ENCODE peak calls at places on chromosomes 5 and 9, in six cellular contexts. A is GM12878, G is HepG2, B is upper lobe of left lung, C is A549, W is K562. V is an unnamed sample.

GRCh38 chr9:134332841-134333233 is 6.6 kb downstream of the RXRA start:
- ATAC-seq in C (no peak), B (no peak), A (no peak), W (no peak), G (no peak), V (no peak)

GRCh38 chr5:80184235-80185023 is 71.4 kb downstream of the SERINC5 start:
- ATAC-seq in W (no peak), A (no peak), G (peak), C (peak), B (peak), V (no peak)

GRCh38 chr5:172685036-172685435 is 44.0 kb downstream of the NEURL1B start:
- ATAC-seq in G (no peak), C (no peak), W (no peak), B (no peak), A (no peak), V (no peak)

GRCh38 chr9:69760278-69760610 is 433 bp upstream of the PTAR1 start:
- ATAC-seq in C (peak), A (no peak), G (peak), B (no peak), W (peak), V (peak)

GRCh38 chr5:98364549-98364948 is 408.9 kb upstream of the RGMB start:
- ATAC-seq in W (no peak), B (no peak), A (no peak), C (no peak), G (no peak), V (no peak)

GRCh38 chr5:143671644-143672569 is 140.1 kb upstream of the HMHB1 start:
- ATAC-seq in G (peak), W (no peak), B (peak), A (no peak), C (no peak), V (no peak)

GRCh38 chr9:122402403-122403268 is 31.8 kb downstream of the PTGS1 start:
- ATAC-seq in C (peak), W (peak), A (peak), B (peak), G (no peak), V (peak)

GRCh38 chr5:110219769-110220168 is 506.7 kb downstream of the TMEM232 start:
- ATAC-seq in A (no peak), W (no peak), B (no peak), C (no peak), G (no peak), V (no peak)

GRCh38 chr5:140358738-140359310 is 1.2 kb upstream of the SLC4A9 start:
- ATAC-seq in W (no peak), A (no peak), C (no peak), B (no peak), G (peak), V (no peak)

DNA sequence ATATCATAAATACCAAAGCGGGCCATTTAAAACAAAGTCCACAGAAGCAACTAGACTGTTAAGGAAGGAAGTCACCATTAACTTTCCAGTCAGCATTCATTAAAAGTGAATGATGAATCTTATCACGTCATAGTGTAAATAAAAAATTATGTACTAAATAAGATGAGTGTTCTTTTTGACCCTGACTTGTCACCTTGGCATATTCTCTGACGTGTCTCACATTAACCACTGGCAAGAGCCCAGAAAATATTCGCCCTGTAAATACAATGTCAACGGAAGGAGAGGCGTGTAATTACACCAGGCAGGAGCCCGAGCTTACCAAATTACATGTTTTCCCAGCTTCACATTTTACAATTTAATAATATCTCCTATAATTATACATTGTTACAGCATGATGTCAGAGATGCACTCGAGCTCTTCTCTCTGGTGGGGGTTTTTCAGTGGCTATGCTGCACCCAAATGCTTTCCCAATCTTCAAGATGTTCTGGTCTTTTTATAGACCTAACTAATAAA is 29.3 kb upstream of the UBE2QL1 start:
- ATAC-seq in W (no peak), A (no peak), B (no peak), C (no peak), G (no peak), V (no peak)
- TF ChIP-seq EP300 in W (no peak), A (no peak), B (no peak), C (no peak), G (no peak), V (no peak)

DNA sequence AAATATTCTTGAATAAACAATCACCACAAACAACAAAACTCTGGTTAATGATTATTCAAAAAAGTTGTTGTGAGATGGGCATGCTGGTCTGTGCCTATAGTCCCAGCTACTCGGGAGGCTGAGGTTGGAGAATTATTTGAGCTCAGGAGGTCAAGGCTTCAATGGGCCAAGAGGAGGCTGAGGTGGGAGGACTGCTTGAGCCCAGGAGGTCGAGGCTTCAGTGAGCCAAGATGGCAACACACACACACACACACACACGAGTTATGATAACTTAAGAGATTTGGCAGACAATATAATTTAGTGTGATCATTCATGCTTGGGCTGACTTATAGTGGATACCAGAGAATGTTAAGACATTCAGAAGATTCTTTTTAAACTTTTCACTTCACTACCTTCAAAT is 14.9 kb downstream of the LYSMD3 start:
- ATAC-seq in G (no peak), B (no peak), A (no peak), C (no peak), W (no peak), V (no peak)
- TF ChIP-seq POLR2A in G (no peak), B (no peak), A (no peak), C (no peak), W (no peak), V (no peak)

DNA sequence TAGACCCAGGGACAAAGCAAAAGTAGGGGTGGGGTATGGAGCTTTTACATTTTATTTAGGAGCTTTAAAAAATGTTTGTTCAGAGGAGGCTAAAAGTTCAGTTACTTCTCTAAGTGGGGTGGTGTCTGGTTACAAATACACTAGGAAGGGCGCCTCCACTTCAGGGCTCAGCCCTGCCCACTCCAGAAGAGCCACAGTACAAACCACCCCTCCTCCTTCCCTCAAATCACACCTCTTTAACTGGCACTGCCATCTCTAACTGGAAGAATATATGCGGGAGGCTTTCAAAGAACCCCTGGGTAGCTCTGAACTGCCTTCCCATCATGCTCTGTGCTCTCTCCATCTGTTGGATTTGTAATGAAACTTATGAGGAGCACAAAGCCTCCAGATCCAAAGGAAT is 98.8 kb upstream of the NFIB start:
- ATAC-seq in G (no peak), W (peak), B (no peak), A (no peak), C (no peak), V (no peak)
- TF ChIP-seq EP300 in G (no peak), W (no peak), B (no peak), A (no peak), C (no peak), V (no peak)

GRCh38 chr9:132614324-132614723 is 31.9 kb downstream of the BARHL1 start:
- ATAC-seq in B (no peak), G (no peak), C (no peak), W (no peak), A (no peak), V (no peak)
- TF ChIP-seq POLR2A in B (no peak), G (no peak), C (no peak), W (no peak), A (no peak), V (no peak)

GRCh38 chr9:73149371-73150067 is 2.1 kb upstream of the ANXA1 start:
- ATAC-seq in C (peak), A (peak), G (no peak), B (no peak), W (peak), V (peak)
- TF ChIP-seq EP300 in C (no peak), A (no peak), G (no peak), B (peak), W (peak), V (no peak)

DNA sequence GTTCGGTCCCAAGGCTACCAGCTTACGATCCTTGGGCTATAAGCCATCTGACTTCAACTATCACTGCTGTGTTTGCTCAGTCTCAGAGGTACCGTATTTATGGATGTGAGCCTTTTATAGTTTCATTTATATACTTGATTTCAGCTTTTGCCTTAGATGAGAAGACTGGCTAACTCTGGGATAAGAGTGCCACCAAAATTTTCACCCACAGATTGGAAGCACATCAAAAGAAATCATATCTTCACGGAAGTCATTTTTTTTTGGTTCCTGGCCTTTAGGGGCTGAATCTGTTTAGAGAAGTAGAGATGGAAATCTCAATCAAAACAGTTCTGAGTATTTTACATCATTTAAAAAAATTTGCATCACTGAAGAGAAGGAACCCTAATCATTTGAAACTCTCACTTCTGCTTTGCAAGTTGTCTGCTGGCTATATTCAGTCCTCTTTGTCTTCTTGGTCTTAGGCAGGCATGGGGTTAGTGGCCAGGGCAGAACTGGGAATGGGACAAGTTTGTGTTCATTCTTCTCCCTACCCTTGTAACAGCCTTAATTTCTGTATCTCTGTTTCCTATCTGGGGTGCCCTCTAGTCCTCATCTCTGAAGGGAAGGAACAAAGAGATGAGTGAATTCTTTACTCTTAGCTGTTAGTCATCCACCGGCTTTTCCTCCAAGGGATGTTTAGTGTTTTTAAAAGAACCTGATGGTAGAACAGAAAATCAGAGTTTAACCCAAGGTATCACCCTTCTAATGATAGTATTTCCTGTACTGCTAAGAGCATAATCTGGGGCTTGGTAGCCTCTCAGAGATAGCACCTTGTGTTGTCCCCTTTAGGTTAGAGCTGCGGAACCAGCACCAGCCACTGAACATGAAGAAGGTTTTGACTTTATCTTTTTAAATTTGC is 14.1 kb upstream of the TNFAIP8 start:
- ATAC-seq in A (peak), W (no peak), B (peak), C (no peak), G (no peak), V (no peak)
- TF ChIP-seq POLR2A in A (peak), W (no peak), B (no peak), C (no peak), G (no peak), V (no peak)

DNA sequence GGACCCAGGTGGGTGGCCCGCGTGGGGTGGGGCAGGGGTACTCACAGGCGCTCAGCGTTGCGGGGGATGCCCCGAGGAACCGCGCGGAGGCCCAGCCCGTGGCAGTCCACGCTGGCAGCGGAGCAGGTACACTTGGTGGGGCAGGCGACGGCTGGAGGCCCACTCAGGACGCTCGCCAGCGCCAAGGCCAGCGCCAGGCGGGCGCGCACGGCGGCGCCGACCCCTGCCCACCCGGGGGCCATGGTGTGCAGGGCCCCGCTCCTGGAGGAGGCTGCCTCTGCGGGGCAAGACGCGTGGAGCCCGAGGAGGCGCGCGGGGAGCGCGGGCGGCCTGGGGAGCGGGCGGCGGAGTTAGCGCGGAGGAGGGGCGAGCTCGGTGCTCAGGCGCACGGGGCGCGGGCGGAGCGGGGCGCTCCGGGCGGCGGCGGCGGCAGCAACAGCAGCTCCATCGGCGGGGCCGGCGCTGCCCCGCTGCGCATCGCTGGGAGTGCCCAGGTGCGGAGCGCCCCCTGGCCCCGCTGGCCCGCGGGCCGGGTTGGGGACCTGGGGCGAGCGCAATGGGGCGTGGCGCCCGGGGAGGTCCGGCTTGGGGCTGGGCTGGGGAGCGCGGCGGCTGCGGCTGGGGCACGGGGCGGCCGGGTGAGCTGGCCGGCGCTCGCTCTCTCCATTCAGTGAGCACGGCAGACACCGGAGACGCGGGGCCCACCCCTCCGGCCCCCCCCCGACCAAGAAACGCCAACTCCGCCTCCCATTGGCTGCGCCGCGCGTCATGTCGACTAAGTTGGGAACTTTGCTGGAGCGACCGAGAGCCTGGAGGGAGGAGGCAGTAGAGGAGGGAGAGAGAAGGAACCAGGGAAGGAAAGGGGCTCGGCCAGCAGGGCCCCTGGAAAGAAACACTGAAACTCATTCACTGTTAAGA is at the start of gene SLIT3:
- ATAC-seq in A (no peak), B (no peak), W (no peak), C (peak), G (no peak), V (peak)
- TF ChIP-seq EP300 in A (no peak), B (no peak), W (no peak), C (no peak), G (no peak), V (no peak)

GRCh38 chr9:13555989-13556500 is 276.6 kb upstream of the MPDZ start:
- ATAC-seq in C (no peak), B (no peak), A (no peak), W (no peak), G (no peak), V (no peak)
- TF ChIP-seq POLR2A in C (no peak), B (no peak), A (no peak), W (no peak), G (no peak), V (no peak)